ENCODE peak calls at places on chromosomes 7 and 10, in nine cellular contexts. N, V, S, X, E, Y, P, W and F are unnamed samples.

GRCh38 chr7:15433154-15433553 is 128.7 kb downstream of the AGMO start:
- DNase-seq in W (no peak), X (no peak), P (no peak), S (no peak), N (no peak), V (no peak), E (no peak), Y (no peak), F (no peak)

GRCh38 chr10:107264742-107265141 is 100.2 kb upstream of the SORCS1 start:
- DNase-seq in X (no peak), V (no peak), P (no peak), W (peak; percentile 92), E (no peak), S (peak; percentile 55), Y (no peak), N (no peak), F (no peak)

GRCh38 chr7:158595068-158595467 is 7.4 kb upstream of the PTPRN2 start:
- DNase-seq in Y (peak; percentile 97), E (no peak), X (no peak), V (peak; percentile 53), W (no peak), N (no peak), S (no peak), P (peak; percentile 59), F (no peak)

GRCh38 chr10:97243836-97244235 is 48.6 kb downstream of the ARHGAP19 start:
- DNase-seq in N (no peak), X (no peak), W (no peak), V (peak; percentile 67), S (no peak), Y (no peak), E (no peak), P (no peak), F (no peak)

GRCh38 chr7:156659961-156660360 is 19.4 kb downstream of the RNF32 start:
- DNase-seq in N (no peak), V (no peak), P (no peak), E (no peak), S (no peak), W (no peak), X (no peak), Y (no peak), F (no peak)

GRCh38 chr7:93920496-93921189 is 892 bp upstream of the GNG11 start:
- DNase-seq in X (no peak), Y (no peak), W (peak; percentile 42), P (peak; percentile 35), E (no peak), V (no peak), S (no peak), N (no peak), F (no peak)

GRCh38 chr10:114541081-114541833 is 116.8 kb downstream of the ABLIM1 start:
- DNase-seq in P (peak; percentile 77), W (no peak), N (no peak), X (no peak), Y (peak; percentile 85), V (peak; percentile 88), S (peak; percentile 54), E (no peak), F (no peak)

GRCh38 chr7:94324380-94325120 is 70.1 kb upstream of the COL1A2 start:
- DNase-seq in V (no peak), P (peak; percentile 83), S (no peak), W (no peak), N (no peak), Y (no peak), E (no peak), X (no peak), F (no peak)

GRCh38 chr10:124961248-124961570 is 19.3 kb downstream of the ZRANB1 start:
- DNase-seq in X (no peak), W (no peak), V (no peak), E (no peak), S (no peak), N (no peak), P (no peak), Y (no peak), F (no peak)

GRCh38 chr10:71773221-71773971 is at the start of gene VSIR:
- DNase-seq in N (peak; percentile 92), E (peak; percentile 97), X (peak; percentile 99), S (peak; percentile 80), Y (peak; percentile 95), W (peak; percentile 81), V (peak; percentile 94), P (peak; percentile 75), F (peak; percentile 98)

GRCh38 chr7:68424643-68425297 is 1173.5 kb upstream of the AUTS2 start:
- DNase-seq in X (no peak), Y (no peak), V (no peak), W (no peak), N (no peak), S (no peak), P (no peak), E (no peak), F (no peak)

GRCh38 chr7:47681241-47681810 is 99.4 kb upstream of the TNS3 start:
- DNase-seq in S (no peak), W (peak; percentile 50), Y (no peak), E (no peak), V (no peak), N (no peak), P (no peak), X (no peak), F (no peak)

GRCh38 chr10:88886557-88886956 is 6.5 kb downstream of the STAMBPL1 start:
- DNase-seq in Y (no peak), S (peak; percentile 25), N (no peak), E (no peak), V (no peak), W (no peak), P (no peak), X (no peak), F (no peak)

GRCh38 chr7:157432957-157433576 is 96.3 kb downstream of the DNAJB6 start:
- DNase-seq in P (peak; percentile 20), S (peak; percentile 41), E (peak; percentile 38), X (peak; percentile 51), Y (no peak), N (no peak), W (peak; percentile 74), V (peak; percentile 18), F (no peak)

GRCh38 chr10:92553959-92554358 is 19.9 kb downstream of the IDE start:
- DNase-seq in P (no peak), V (no peak), S (no peak), W (no peak), N (no peak), X (no peak), E (no peak), Y (no peak), F (no peak)

GRCh38 chr10:88165849-88166271 is 302.4 kb downstream of the PTEN start:
- DNase-seq in P (peak; percentile 91), V (no peak), Y (no peak), S (no peak), E (no peak), N (no peak), W (no peak), X (no peak), F (no peak)

DNA sequence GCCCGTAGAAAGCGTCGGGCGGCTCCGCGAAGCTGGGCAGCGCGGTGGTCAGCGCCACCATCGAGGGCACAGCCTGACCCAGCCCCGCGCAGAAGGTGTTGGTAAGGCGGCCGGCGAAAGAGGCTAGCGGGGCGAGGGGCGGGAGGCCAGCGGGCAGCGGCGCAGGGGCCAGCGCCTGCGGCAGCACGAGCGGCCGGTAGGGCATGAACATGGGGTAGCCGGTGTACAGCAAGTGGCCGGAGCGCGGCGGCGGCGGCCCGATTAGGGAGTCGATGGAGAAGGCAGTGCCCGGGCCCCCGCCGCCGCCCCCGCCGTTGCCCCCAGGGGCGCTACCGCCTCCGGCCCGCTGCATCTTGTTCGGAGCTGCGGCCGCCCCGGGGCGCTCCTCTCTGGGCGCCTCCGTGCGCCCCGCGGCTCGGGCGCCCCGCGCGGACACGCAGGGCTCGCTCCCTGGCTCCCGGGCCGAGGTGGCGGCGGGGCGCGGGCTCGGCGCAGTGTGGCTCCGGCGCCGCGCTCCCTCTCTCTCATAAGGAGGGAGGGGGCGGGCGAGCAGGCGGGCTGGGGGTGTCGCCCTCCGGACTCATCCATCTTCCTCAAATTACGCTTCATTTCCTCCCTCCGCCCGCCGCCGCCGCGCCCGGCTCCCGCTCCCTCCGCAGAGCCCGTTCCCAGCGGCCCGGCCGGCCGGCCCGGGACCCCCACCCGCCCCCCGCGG is at the start of gene GBX1:
- DNase-seq in S (no peak), X (peak; percentile 83), Y (no peak), N (no peak), V (no peak), P (no peak), W (peak; percentile 66), E (peak; percentile 59), F (no peak)
- TF ChIP-seq CTCF in S (no peak), X (no peak), Y (no peak), N (no peak), V (no peak), P (no peak), W (no peak), E (peak; percentile 33), F (no peak)

DNA sequence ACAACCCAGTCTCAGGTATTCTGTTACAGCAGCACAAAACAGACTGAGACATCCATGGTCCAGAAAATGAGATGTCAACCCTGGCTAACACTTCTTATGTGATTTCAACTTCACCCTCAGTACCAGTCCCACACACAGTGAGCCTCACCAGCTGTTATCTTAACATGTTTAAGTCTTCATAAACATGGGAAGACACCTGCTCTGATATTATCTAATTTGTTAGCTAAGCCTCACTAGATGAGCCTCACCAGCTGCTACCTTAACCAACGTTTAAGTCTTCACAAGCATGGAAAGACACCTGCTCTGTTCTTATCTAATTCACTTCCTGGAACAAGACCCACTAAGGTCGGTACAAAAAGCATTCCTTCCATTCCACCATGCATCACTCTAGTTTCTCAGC is 130.8 kb downstream of the CALN1 start:
- DNase-seq in W (no peak), X (no peak), S (no peak), V (no peak), E (no peak), P (no peak), N (no peak), Y (no peak), F (no peak)
- TF ChIP-seq CTCF in W (no peak), X (no peak), S (no peak), V (no peak), E (no peak), P (no peak), N (no peak), Y (no peak), F (no peak)

GRCh38 chr7:130381468-130382312 is 1.4 kb downstream of the CPA1 start:
- DNase-seq in P (no peak), Y (peak; percentile 69), N (no peak), X (no peak), S (no peak), V (no peak), E (no peak), W (peak; percentile 81), F (no peak)
- TF ChIP-seq CTCF in P (no peak), Y (no peak), N (peak; percentile 7), X (no peak), S (no peak), V (no peak), E (no peak), W (peak; percentile 85), F (no peak)

DNA sequence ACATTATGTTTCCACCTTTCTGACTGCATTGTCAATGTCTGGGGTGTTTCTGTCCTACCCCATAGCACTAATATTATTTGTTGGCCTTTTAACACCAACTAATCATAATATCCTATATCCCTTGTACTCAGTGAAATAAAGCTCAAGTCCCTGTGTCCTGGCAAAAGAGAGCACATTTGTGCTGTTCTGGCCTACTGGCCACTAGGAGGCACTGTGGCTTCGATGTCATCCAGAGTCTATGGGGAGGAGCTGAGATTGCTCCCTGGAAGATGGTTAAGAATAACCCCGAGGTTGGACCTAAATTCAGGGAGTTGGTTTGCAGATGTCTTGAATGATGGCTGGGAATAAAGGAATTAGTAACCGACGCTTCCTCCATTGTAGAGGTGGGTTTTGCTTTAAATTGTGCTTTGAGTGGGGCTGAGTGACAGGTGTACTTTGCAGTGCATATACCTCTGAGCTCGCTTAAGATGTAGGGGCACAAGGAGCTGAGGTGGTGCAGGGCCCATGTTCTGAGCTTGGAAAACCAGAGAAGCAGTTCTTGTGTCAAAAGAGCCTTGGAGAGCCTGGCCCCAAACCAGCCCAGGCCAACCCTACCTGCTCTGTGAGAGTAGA is 191.2 kb upstream of the PRSS1 start:
- DNase-seq in X (no peak), E (peak; percentile 62), W (peak; percentile 84), N (no peak), V (peak; percentile 31), S (peak; percentile 78), P (peak; percentile 36), Y (peak; percentile 59), F (no peak)
- TF ChIP-seq CTCF in X (peak; percentile 56), E (peak; percentile 69), W (peak; percentile 96), N (peak; percentile 53), V (peak; percentile 60), S (peak; percentile 59), P (peak; percentile 57), Y (no peak), F (peak; percentile 48)